ENCODE peak calls at places on chromosomes 4 and X, in seven cellular contexts. One of them, this sample, is unnamed.

GRCh38 chr4:38160487-38161207 is 200.4 kb downstream of the PTTG2 start:
- DNase-seq in transverse colon: peak; percentile 33
- DNase-seq in activated naive CD4-positive, alpha-beta T cell: no peak
- DNase-seq in neural crest cell: no peak
- DNase-seq in T-helper 17 cell: peak; percentile 19
- DNase-seq in omental fat pad: no peak
- DNase-seq in renal cortical epithelial cell: peak; percentile 99
- DNase-seq in this sample: peak; percentile 72

GRCh38 chrX:112818114-112819012 is 22.3 kb downstream of the AMOT start:
- DNase-seq in transverse colon: no peak
- DNase-seq in activated naive CD4-positive, alpha-beta T cell: no peak
- DNase-seq in neural crest cell: no peak
- DNase-seq in T-helper 17 cell: no peak
- DNase-seq in omental fat pad: no peak
- DNase-seq in renal cortical epithelial cell: peak; percentile 49
- DNase-seq in this sample: no peak

GRCh38 chrX:120365320-120365719 is 3.4 kb downstream of the ATP1B4 start:
- DNase-seq in transverse colon: peak; percentile 38
- DNase-seq in activated naive CD4-positive, alpha-beta T cell: peak; percentile 32
- DNase-seq in neural crest cell: no peak
- DNase-seq in T-helper 17 cell: peak; percentile 22
- DNase-seq in omental fat pad: no peak
- DNase-seq in renal cortical epithelial cell: no peak
- DNase-seq in this sample: no peak

GRCh38 chr4:10272511-10272910 is 155.9 kb upstream of the WDR1 start:
- DNase-seq in transverse colon: no peak
- DNase-seq in activated naive CD4-positive, alpha-beta T cell: no peak
- DNase-seq in neural crest cell: no peak
- DNase-seq in T-helper 17 cell: no peak
- DNase-seq in omental fat pad: no peak
- DNase-seq in renal cortical epithelial cell: no peak
- DNase-seq in this sample: no peak

GRCh38 chrX:40157228-40158035 is 59.7 kb upstream of the BCOR start:
- DNase-seq in transverse colon: no peak
- DNase-seq in activated naive CD4-positive, alpha-beta T cell: no peak
- DNase-seq in neural crest cell: no peak
- DNase-seq in T-helper 17 cell: no peak
- DNase-seq in omental fat pad: no peak
- DNase-seq in renal cortical epithelial cell: no peak
- DNase-seq in this sample: no peak

GRCh38 chr4:78692815-78693156 is 83.4 kb upstream of the BMP2K start:
- DNase-seq in transverse colon: no peak
- DNase-seq in activated naive CD4-positive, alpha-beta T cell: no peak
- DNase-seq in neural crest cell: no peak
- DNase-seq in T-helper 17 cell: no peak
- DNase-seq in omental fat pad: no peak
- DNase-seq in renal cortical epithelial cell: no peak
- DNase-seq in this sample: peak; percentile 59

GRCh38 chr4:98571161-98571786 is 87.1 kb downstream of the TSPAN5 start:
- DNase-seq in transverse colon: no peak
- DNase-seq in activated naive CD4-positive, alpha-beta T cell: no peak
- DNase-seq in neural crest cell: no peak
- DNase-seq in T-helper 17 cell: no peak
- DNase-seq in omental fat pad: no peak
- DNase-seq in renal cortical epithelial cell: no peak
- DNase-seq in this sample: no peak

GRCh38 chrX:39856472-39857121 is 241.2 kb downstream of the BCOR start:
- DNase-seq in transverse colon: no peak
- DNase-seq in activated naive CD4-positive, alpha-beta T cell: no peak
- DNase-seq in neural crest cell: no peak
- DNase-seq in T-helper 17 cell: no peak
- DNase-seq in omental fat pad: no peak
- DNase-seq in renal cortical epithelial cell: no peak
- DNase-seq in this sample: no peak

GRCh38 chr4:141133146-141134006 is at the start of gene RNF150:
- DNase-seq in transverse colon: peak; percentile 58
- DNase-seq in activated naive CD4-positive, alpha-beta T cell: peak; percentile 0
- DNase-seq in neural crest cell: peak; percentile 77
- DNase-seq in T-helper 17 cell: no peak
- DNase-seq in omental fat pad: peak; percentile 73
- DNase-seq in renal cortical epithelial cell: peak; percentile 84
- DNase-seq in this sample: peak; percentile 70

GRCh38 chrX:37697169-37697760 is 11.7 kb downstream of the XK start:
- DNase-seq in transverse colon: no peak
- DNase-seq in activated naive CD4-positive, alpha-beta T cell: no peak
- DNase-seq in neural crest cell: no peak
- DNase-seq in T-helper 17 cell: no peak
- DNase-seq in omental fat pad: no peak
- DNase-seq in renal cortical epithelial cell: no peak
- DNase-seq in this sample: no peak

GRCh38 chr4:184147858-184148799 is 69.5 kb downstream of the ENPP6 start:
- DNase-seq in transverse colon: no peak
- DNase-seq in activated naive CD4-positive, alpha-beta T cell: no peak
- DNase-seq in neural crest cell: no peak
- DNase-seq in T-helper 17 cell: no peak
- DNase-seq in omental fat pad: no peak
- DNase-seq in renal cortical epithelial cell: no peak
- DNase-seq in this sample: no peak

GRCh38 chr4:84501721-84502267 is 2.7 kb upstream of the NKX6-1 start:
- DNase-seq in transverse colon: no peak
- DNase-seq in activated naive CD4-positive, alpha-beta T cell: no peak
- DNase-seq in neural crest cell: no peak
- DNase-seq in T-helper 17 cell: no peak
- DNase-seq in omental fat pad: no peak
- DNase-seq in renal cortical epithelial cell: no peak
- DNase-seq in this sample: no peak

GRCh38 chrX:47321978-47322377 is 48.4 kb upstream of the ZNF157 start:
- DNase-seq in transverse colon: no peak
- DNase-seq in activated naive CD4-positive, alpha-beta T cell: no peak
- DNase-seq in neural crest cell: peak; percentile 2
- DNase-seq in T-helper 17 cell: no peak
- DNase-seq in omental fat pad: no peak
- DNase-seq in renal cortical epithelial cell: no peak
- DNase-seq in this sample: no peak

GRCh38 chr4:39970559-39971270 is 7.0 kb downstream of the PDS5A start:
- DNase-seq in transverse colon: no peak
- DNase-seq in activated naive CD4-positive, alpha-beta T cell: no peak
- DNase-seq in neural crest cell: no peak
- DNase-seq in T-helper 17 cell: no peak
- DNase-seq in omental fat pad: no peak
- DNase-seq in renal cortical epithelial cell: peak; percentile 86
- DNase-seq in this sample: no peak

GRCh38 chr4:182888894-182889293 is 28.3 kb downstream of the DCTD start:
- DNase-seq in transverse colon: no peak
- DNase-seq in activated naive CD4-positive, alpha-beta T cell: no peak
- DNase-seq in neural crest cell: no peak
- DNase-seq in T-helper 17 cell: no peak
- DNase-seq in omental fat pad: no peak
- DNase-seq in renal cortical epithelial cell: no peak
- DNase-seq in this sample: no peak

GRCh38 chrX:109843963-109844751 is 111.1 kb upstream of the ACSL4 start:
- DNase-seq in transverse colon: no peak
- DNase-seq in activated naive CD4-positive, alpha-beta T cell: no peak
- DNase-seq in neural crest cell: no peak
- DNase-seq in T-helper 17 cell: no peak
- DNase-seq in omental fat pad: no peak
- DNase-seq in renal cortical epithelial cell: peak; percentile 47
- DNase-seq in this sample: no peak

GRCh38 chr4:20354120-20354519 is 102.4 kb downstream of the SLIT2 start:
- DNase-seq in transverse colon: no peak
- DNase-seq in activated naive CD4-positive, alpha-beta T cell: no peak
- DNase-seq in neural crest cell: no peak
- DNase-seq in T-helper 17 cell: no peak
- DNase-seq in omental fat pad: no peak
- DNase-seq in renal cortical epithelial cell: peak; percentile 44
- DNase-seq in this sample: no peak

GRCh38 chrX:134365923-134366322 is 94.0 kb upstream of the HPRT1 start:
- DNase-seq in transverse colon: no peak
- DNase-seq in activated naive CD4-positive, alpha-beta T cell: no peak
- DNase-seq in neural crest cell: no peak
- DNase-seq in T-helper 17 cell: no peak
- DNase-seq in omental fat pad: no peak
- DNase-seq in renal cortical epithelial cell: peak; percentile 15
- DNase-seq in this sample: no peak

GRCh38 chrX:16772460-16772859 is 13.8 kb upstream of the TXLNG start:
- DNase-seq in transverse colon: no peak
- DNase-seq in activated naive CD4-positive, alpha-beta T cell: no peak
- DNase-seq in neural crest cell: no peak
- DNase-seq in T-helper 17 cell: no peak
- DNase-seq in omental fat pad: no peak
- DNase-seq in renal cortical epithelial cell: no peak
- DNase-seq in this sample: no peak

GRCh38 chrX:96985046-96985445 is 101.3 kb downstream of the RPA4 start:
- DNase-seq in transverse colon: no peak
- DNase-seq in activated naive CD4-positive, alpha-beta T cell: no peak
- DNase-seq in neural crest cell: no peak
- DNase-seq in T-helper 17 cell: no peak
- DNase-seq in omental fat pad: no peak
- DNase-seq in renal cortical epithelial cell: no peak
- DNase-seq in this sample: no peak

GRCh38 chr4:28233758-28234157 is 1373.1 kb downstream of the STIM2 start:
- DNase-seq in transverse colon: no peak
- DNase-seq in activated naive CD4-positive, alpha-beta T cell: no peak
- DNase-seq in neural crest cell: no peak
- DNase-seq in T-helper 17 cell: no peak
- DNase-seq in omental fat pad: no peak
- DNase-seq in renal cortical epithelial cell: no peak
- DNase-seq in this sample: no peak

GRCh38 chr4:22129454-22130075 is 181.0 kb upstream of the KCNIP4 start:
- DNase-seq in transverse colon: peak; percentile 22
- DNase-seq in activated naive CD4-positive, alpha-beta T cell: no peak
- DNase-seq in neural crest cell: peak; percentile 45
- DNase-seq in T-helper 17 cell: no peak
- DNase-seq in omental fat pad: no peak
- DNase-seq in renal cortical epithelial cell: peak; percentile 49
- DNase-seq in this sample: no peak

GRCh38 chr4:70515342-70516245 is 2.8 kb upstream of the AMTN start:
- DNase-seq in transverse colon: no peak
- DNase-seq in activated naive CD4-positive, alpha-beta T cell: no peak
- DNase-seq in neural crest cell: no peak
- DNase-seq in T-helper 17 cell: no peak
- DNase-seq in omental fat pad: no peak
- DNase-seq in renal cortical epithelial cell: no peak
- DNase-seq in this sample: no peak